ENCODE peak calls at places on chromosomes 7 and 10, in four cellular contexts. One of them, this sample, is unnamed.

GRCh38 chr7:121083138-121083789 is 94.8 kb downstream of the CPED1 start:
- DNase-seq in sigmoid colon: no peak
- DNase-seq in HAP-1: no peak
- DNase-seq in AG04450: peak; percentile 45
- DNase-seq in this sample: no peak

GRCh38 chr7:128829391-128830166 is 627 bp upstream of the FLNC start:
- DNase-seq in AG04450: no peak
- DNase-seq in HAP-1: peak; percentile 39
- DNase-seq in sigmoid colon: peak; percentile 83
- DNase-seq in this sample: no peak

GRCh38 chr10:2985729-2986232 is 81.6 kb upstream of the PFKP start:
- DNase-seq in sigmoid colon: no peak
- DNase-seq in HAP-1: no peak
- DNase-seq in AG04450: no peak
- DNase-seq in this sample: no peak

GRCh38 chr7:144399946-144400345 is 3.5 kb downstream of the NOBOX start:
- DNase-seq in sigmoid colon: no peak
- DNase-seq in HAP-1: no peak
- DNase-seq in AG04450: no peak
- DNase-seq in this sample: no peak

GRCh38 chr7:138755831-138756590 is 41.8 kb upstream of the TMEM213 start:
- DNase-seq in AG04450: no peak
- DNase-seq in HAP-1: no peak
- DNase-seq in sigmoid colon: no peak
- DNase-seq in this sample: no peak

GRCh38 chr10:10032991-10033390 is 984.7 kb upstream of the CELF2 start:
- DNase-seq in sigmoid colon: no peak
- DNase-seq in AG04450: no peak
- DNase-seq in HAP-1: no peak
- DNase-seq in this sample: no peak

GRCh38 chr7:1117321-1117928 is 29.5 kb downstream of the GPER1 start:
- DNase-seq in sigmoid colon: no peak
- DNase-seq in AG04450: no peak
- DNase-seq in HAP-1: no peak
- DNase-seq in this sample: no peak

GRCh38 chr7:47724335-47724982 is 142.5 kb upstream of the TNS3 start:
- DNase-seq in HAP-1: peak; percentile 36
- DNase-seq in AG04450: peak; percentile 82
- DNase-seq in sigmoid colon: no peak
- DNase-seq in this sample: no peak

GRCh38 chr7:128104109-128104742 is 73.0 kb upstream of the LRRC4 start:
- DNase-seq in sigmoid colon: no peak
- DNase-seq in HAP-1: peak; percentile 55
- DNase-seq in AG04450: no peak
- DNase-seq in this sample: no peak

GRCh38 chr7:7977774-7978173 is 9.2 kb downstream of the GLCCI1 start:
- DNase-seq in HAP-1: no peak
- DNase-seq in sigmoid colon: no peak
- DNase-seq in AG04450: no peak
- DNase-seq in this sample: no peak

GRCh38 chr10:30413996-30414576 is 19.9 kb upstream of the MAP3K8 start:
- DNase-seq in HAP-1: peak; percentile 51
- DNase-seq in AG04450: no peak
- DNase-seq in sigmoid colon: no peak
- DNase-seq in this sample: no peak

GRCh38 chr7:28465697-28466096 is 53.4 kb downstream of the CREB5 start:
- DNase-seq in sigmoid colon: no peak
- DNase-seq in AG04450: no peak
- DNase-seq in HAP-1: no peak
- DNase-seq in this sample: no peak

GRCh38 chr10:30774281-30774680 is 144.7 kb upstream of the LYZL2 start:
- DNase-seq in sigmoid colon: no peak
- DNase-seq in HAP-1: no peak
- DNase-seq in AG04450: no peak
- DNase-seq in this sample: no peak

GRCh38 chr10:89129850-89130396 is 77.2 kb downstream of the CH25H start:
- DNase-seq in AG04450: no peak
- DNase-seq in sigmoid colon: peak; percentile 70
- DNase-seq in HAP-1: no peak
- DNase-seq in this sample: no peak

GRCh38 chr10:12484945-12485805 is 135.8 kb downstream of the CAMK1D start:
- DNase-seq in HAP-1: no peak
- DNase-seq in AG04450: no peak
- DNase-seq in sigmoid colon: no peak
- DNase-seq in this sample: no peak

GRCh38 chr7:16847381-16847860 is 34.4 kb downstream of the AGR3 start:
- DNase-seq in AG04450: no peak
- DNase-seq in HAP-1: peak; percentile 26
- DNase-seq in sigmoid colon: no peak
- DNase-seq in this sample: no peak

GRCh38 chr7:150432915-150433892 is 17.2 kb upstream of the GIMAP8 start:
- DNase-seq in sigmoid colon: no peak
- DNase-seq in AG04450: no peak
- DNase-seq in HAP-1: no peak
- DNase-seq in this sample: no peak

DNA sequence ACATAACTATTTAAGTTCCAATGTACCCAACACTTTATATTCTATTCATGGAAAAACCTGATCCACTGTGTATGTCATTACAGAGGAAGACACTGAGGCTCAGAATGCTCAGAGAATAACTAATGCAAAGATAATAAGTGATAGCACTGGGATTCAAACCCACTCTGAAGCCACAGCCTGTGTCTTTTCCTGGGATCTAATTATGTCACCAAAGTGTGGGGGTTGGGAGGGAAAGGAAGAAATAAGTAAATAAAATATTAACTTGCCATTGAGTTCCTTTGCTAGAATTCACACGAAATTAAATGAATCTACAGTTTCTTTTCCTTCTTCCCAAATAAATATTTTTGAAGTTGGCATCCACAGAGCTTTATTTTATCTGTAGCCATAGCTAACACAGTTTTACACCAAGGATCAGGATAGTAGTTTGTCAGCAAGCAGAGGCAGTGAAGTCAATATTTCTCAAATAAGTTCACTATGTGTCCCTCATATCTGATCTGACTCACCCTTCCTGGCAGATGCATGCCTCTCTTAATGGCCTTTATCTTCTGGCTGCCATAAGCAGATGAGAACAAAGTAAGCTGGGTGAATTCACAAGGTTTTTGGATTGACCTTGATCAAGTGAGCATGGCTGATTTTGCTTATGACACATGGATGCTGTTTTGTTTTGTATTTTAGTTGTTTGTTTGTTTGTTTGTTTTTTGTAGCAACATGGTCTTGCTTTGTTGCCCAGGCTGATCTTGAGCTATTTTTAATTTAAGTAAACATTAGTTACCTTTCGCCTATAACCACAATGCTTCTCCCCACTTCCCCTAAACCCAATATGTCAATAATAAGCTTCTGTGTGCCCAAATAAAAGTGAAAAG is 6.3 kb downstream of the RAPGEF5 start:
- DNase-seq in sigmoid colon: no peak
- DNase-seq in AG04450: no peak
- DNase-seq in HAP-1: no peak
- DNase-seq in this sample: no peak
- H3K9me3 ChIP-seq in sigmoid colon: peaks cover 4% of the 10 kb centered on the region
- H3K9me3 ChIP-seq in AG04450: no peaks in the 10 kb centered on the region
- H3K9me3 ChIP-seq in HAP-1: no peaks in the 10 kb centered on the region
- H3K9me3 ChIP-seq in this sample: no peaks in the 10 kb centered on the region

GRCh38 chr10:43576580-43576979 is 2.2 kb upstream of the ZNF239 start:
- DNase-seq in HAP-1: no peak
- DNase-seq in sigmoid colon: no peak
- DNase-seq in AG04450: no peak
- DNase-seq in this sample: no peak
- H3K9me3 ChIP-seq in HAP-1: no peaks in the 10 kb centered on the region
- H3K9me3 ChIP-seq in sigmoid colon: no peaks in the 10 kb centered on the region
- H3K9me3 ChIP-seq in AG04450: no peaks in the 10 kb centered on the region
- H3K9me3 ChIP-seq in this sample: peaks cover 2% of the 10 kb centered on the region

DNA sequence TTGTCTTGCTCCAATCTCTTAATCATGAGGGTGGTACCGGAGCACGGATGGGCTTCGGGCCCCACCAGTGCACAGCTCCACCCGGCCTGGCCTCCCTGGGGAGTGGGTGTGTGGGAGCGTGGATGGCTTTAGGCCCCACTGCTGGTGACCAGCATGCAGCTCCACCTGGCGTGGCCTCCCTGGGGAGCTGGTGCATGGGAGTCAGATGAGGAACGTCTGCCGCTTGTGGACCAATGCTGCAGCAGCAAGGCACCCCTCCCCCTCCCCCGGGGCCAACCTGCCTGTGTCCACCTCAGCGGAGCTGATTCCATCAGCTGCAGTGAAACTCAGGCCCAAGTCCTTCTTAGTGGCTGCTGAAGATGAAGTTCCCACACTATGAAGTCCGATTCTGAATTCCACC is 511.4 kb downstream of the PTPRN2 start:
- DNase-seq in HAP-1: no peak
- DNase-seq in AG04450: no peak
- DNase-seq in sigmoid colon: no peak
- DNase-seq in this sample: no peak
- H3K9me3 ChIP-seq in HAP-1: no peaks in the 10 kb centered on the region
- H3K9me3 ChIP-seq in AG04450: peaks cover 92% of the 10 kb centered on the region
- H3K9me3 ChIP-seq in sigmoid colon: no peaks in the 10 kb centered on the region
- H3K9me3 ChIP-seq in this sample: no peaks in the 10 kb centered on the region

DNA sequence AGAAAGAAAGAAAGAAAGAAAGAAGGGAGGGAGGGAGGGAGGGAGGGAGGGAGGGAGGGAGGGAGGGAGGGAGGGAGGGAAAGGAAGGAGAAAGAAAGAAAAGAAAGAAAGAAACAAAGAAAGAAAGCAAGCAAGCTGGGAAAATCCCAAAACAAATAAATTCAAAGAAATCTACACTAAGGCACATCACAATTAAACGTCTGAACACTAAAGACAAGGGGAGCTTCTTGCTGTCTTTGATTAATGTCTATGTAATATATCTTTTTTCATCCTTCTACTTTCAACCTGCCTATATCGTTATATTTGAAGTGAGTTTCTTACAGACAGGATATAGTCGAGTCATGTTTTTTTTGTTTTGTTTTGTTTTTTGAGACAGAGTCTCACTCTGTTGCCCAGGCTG is 28.3 kb upstream of the EBF3 start:
- DNase-seq in HAP-1: no peak
- DNase-seq in sigmoid colon: no peak
- DNase-seq in AG04450: no peak
- DNase-seq in this sample: no peak
- H3K9me3 ChIP-seq in HAP-1: no peaks in the 10 kb centered on the region
- H3K9me3 ChIP-seq in sigmoid colon: peaks cover 2% of the 10 kb centered on the region
- H3K9me3 ChIP-seq in AG04450: no peaks in the 10 kb centered on the region
- H3K9me3 ChIP-seq in this sample: no peaks in the 10 kb centered on the region

DNA sequence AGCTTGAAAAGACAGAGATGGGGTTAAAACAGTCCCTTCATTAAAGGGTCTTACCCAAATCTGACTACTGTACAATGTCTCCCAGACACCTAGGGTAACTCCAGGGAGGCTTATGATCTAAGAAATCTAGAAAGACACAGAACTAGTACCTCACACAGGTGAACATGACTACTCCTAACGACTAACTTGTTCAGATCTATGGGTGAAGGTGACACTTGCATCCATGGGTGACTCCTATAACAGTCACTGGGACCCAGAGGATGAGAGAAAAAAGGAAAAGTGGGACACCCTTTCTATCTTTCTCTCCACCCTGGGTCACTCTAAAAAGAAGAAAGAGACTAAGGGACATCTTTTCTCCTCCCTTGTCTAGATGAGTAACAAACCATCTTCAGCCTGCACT is 19.2 kb downstream of the AKR1C8 start:
- DNase-seq in AG04450: no peak
- DNase-seq in HAP-1: no peak
- DNase-seq in sigmoid colon: no peak
- DNase-seq in this sample: no peak
- H3K9me3 ChIP-seq in AG04450: peaks cover 5% of the 10 kb centered on the region
- H3K9me3 ChIP-seq in HAP-1: peaks cover 8% of the 10 kb centered on the region
- H3K9me3 ChIP-seq in sigmoid colon: peaks cover 25% of the 10 kb centered on the region
- H3K9me3 ChIP-seq in this sample: no peaks in the 10 kb centered on the region

DNA sequence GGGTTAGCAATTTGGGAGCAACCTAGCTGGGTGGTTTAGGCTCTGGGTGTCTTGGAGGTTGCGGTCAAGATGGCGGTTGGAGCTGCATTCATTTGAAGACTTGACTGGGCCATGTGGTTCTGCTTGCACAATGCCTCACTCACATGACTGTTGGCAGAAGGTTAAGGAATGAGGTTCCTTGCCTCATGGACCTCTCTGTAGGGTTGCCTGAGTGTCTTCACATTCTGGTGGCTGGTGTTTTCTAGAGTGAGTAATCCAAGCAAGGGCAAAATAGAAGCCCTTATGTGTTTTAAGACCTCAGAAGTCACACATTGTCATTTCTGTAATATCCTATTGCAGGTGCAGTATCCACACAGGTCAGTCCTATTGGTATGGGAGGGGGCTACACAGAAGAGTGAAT is 52.0 kb downstream of the CDK14 start:
- DNase-seq in sigmoid colon: no peak
- DNase-seq in AG04450: no peak
- DNase-seq in HAP-1: no peak
- DNase-seq in this sample: no peak
- H3K9me3 ChIP-seq in sigmoid colon: no peaks in the 10 kb centered on the region
- H3K9me3 ChIP-seq in AG04450: peaks cover 2% of the 10 kb centered on the region
- H3K9me3 ChIP-seq in HAP-1: peaks cover 2% of the 10 kb centered on the region
- H3K9me3 ChIP-seq in this sample: no peaks in the 10 kb centered on the region

GRCh38 chr7:158251061-158251965 is 336.3 kb downstream of the PTPRN2 start:
- DNase-seq in sigmoid colon: no peak
- DNase-seq in AG04450: no peak
- DNase-seq in HAP-1: no peak
- DNase-seq in this sample: no peak
- H3K9me3 ChIP-seq in sigmoid colon: no peaks in the 10 kb centered on the region
- H3K9me3 ChIP-seq in AG04450: peaks cover 89% of the 10 kb centered on the region
- H3K9me3 ChIP-seq in HAP-1: no peaks in the 10 kb centered on the region
- H3K9me3 ChIP-seq in this sample: no peaks in the 10 kb centered on the region